ENCODE peak calls at places on chromosome 5, in nine cellular contexts. A is T-helper 9 cell; S is activated CD8-positive, alpha-beta memory T cell treated with anti-CD3 and anti-CD28 coated beads, Interleukin-2, amount 10 ng/mL, durations not matched to agents 7 days and 5 days; X is GM20000; L is activated effector memory CD4-positive, alpha-beta T cell treated with Interleukin-2 at 50 U/mL for 16 hours; B is fibroblast of lung; O is activated T-cell treated with anti-CD3 and anti-CD28 coated beads for 24 hours; E is AG09319; Q is ACHN. R is an unnamed sample.

GRCh38 chr5:34789021-34789531 is 49.9 kb upstream of the TTC23L start:
- DNase-seq in A (no peak), S (no peak), X (no peak), L (no peak), B (peak), O (no peak), E (no peak), Q (no peak), R (no peak)

GRCh38 chr5:161333194-161333880 is 213.2 kb downstream of the GABRB2 start:
- DNase-seq in A (no peak), S (no peak), X (no peak), L (no peak), B (no peak), O (no peak), E (no peak), Q (no peak), R (no peak)

GRCh38 chr5:17292434-17293015 is 75.1 kb downstream of the BASP1 start:
- DNase-seq in A (no peak), S (no peak), X (no peak), L (no peak), B (no peak), O (no peak), E (no peak), Q (no peak), R (no peak)

GRCh38 chr5:56564451-56565223 is 250.7 kb upstream of the MAP3K1 start:
- DNase-seq in A (no peak), S (no peak), X (no peak), L (no peak), B (no peak), O (no peak), E (peak), Q (no peak), R (no peak)

GRCh38 chr5:1011226-1011631 is 2.6 kb downstream of the NKD2 start:
- DNase-seq in A (peak), S (peak), X (peak), L (no peak), B (no peak), O (peak), E (no peak), Q (peak), R (no peak)

GRCh38 chr5:172284275-172284971 is 859 bp upstream of the UBTD2 start:
- DNase-seq in A (peak), S (peak), X (peak), L (no peak), B (peak), O (peak), E (no peak), Q (peak), R (no peak)

GRCh38 chr5:37889612-37890317 is 49.9 kb upstream of the GDNF start:
- DNase-seq in A (no peak), S (no peak), X (no peak), L (no peak), B (peak), O (no peak), E (peak), Q (no peak), R (no peak)

GRCh38 chr5:80055491-80056170 is 20.5 kb downstream of the THBS4 start:
- DNase-seq in A (no peak), S (no peak), X (no peak), L (no peak), B (no peak), O (no peak), E (no peak), Q (no peak), R (no peak)

GRCh38 chr5:125409101-125409495 is 662.7 kb upstream of the ZNF608 start:
- DNase-seq in A (no peak), S (no peak), X (no peak), L (no peak), B (no peak), O (no peak), E (no peak), Q (peak), R (no peak)

GRCh38 chr5:180313677-180314076 is 21.8 kb upstream of the MAPK9 start:
- DNase-seq in A (peak), S (peak), X (no peak), L (peak), B (no peak), O (peak), E (no peak), Q (no peak), R (peak)

GRCh38 chr5:127757576-127757975 is 54.4 kb downstream of the CCDC192 start:
- DNase-seq in A (no peak), S (peak), X (peak), L (no peak), B (peak), O (no peak), E (peak), Q (peak), R (no peak)

GRCh38 chr5:36740259-36740898 is 134.0 kb downstream of the SLC1A3 start:
- DNase-seq in A (no peak), S (no peak), X (no peak), L (no peak), B (peak), O (no peak), E (no peak), Q (no peak), R (no peak)

GRCh38 chr5:107925195-107925594 is 254.5 kb upstream of the EFNA5 start:
- DNase-seq in A (no peak), S (no peak), X (no peak), L (no peak), B (no peak), O (no peak), E (no peak), Q (no peak), R (no peak)

GRCh38 chr5:65742565-65743231 is 20.7 kb downstream of the NLN start:
- DNase-seq in A (no peak), S (peak), X (peak), L (no peak), B (peak), O (no peak), E (peak), Q (peak), R (no peak)

GRCh38 chr5:80825780-80826460 is 134.2 kb upstream of the RASGRF2 start:
- DNase-seq in A (no peak), S (no peak), X (no peak), L (no peak), B (no peak), O (no peak), E (no peak), Q (no peak), R (no peak)

GRCh38 chr5:27875148-27875547 is 836.8 kb upstream of the CDH9 start:
- DNase-seq in A (no peak), S (no peak), X (no peak), L (no peak), B (no peak), O (no peak), E (no peak), Q (no peak), R (no peak)

GRCh38 chr5:40736103-40736875 is 19.5 kb downstream of the TTC33 start:
- DNase-seq in A (no peak), S (no peak), X (peak), L (no peak), B (peak), O (no peak), E (peak), Q (peak), R (no peak)

GRCh38 chr5:179738725-179739124 is 6.1 kb downstream of the MAML1 start:
- DNase-seq in A (no peak), S (no peak), X (no peak), L (no peak), B (no peak), O (no peak), E (no peak), Q (no peak), R (no peak)

GRCh38 chr5:172380261-172380991 is 73.9 kb downstream of the SH3PXD2B start:
- DNase-seq in A (no peak), S (no peak), X (no peak), L (no peak), B (no peak), O (no peak), E (no peak), Q (no peak), R (no peak)

GRCh38 chr5:142735323-142736246 is 34.6 kb upstream of the ARHGAP26 start:
- DNase-seq in A (no peak), S (no peak), X (no peak), L (no peak), B (no peak), O (no peak), E (no peak), Q (no peak), R (no peak)

GRCh38 chr5:2378976-2379375 is 372.5 kb downstream of the IRX2 start:
- DNase-seq in A (no peak), S (no peak), X (no peak), L (no peak), B (no peak), O (no peak), E (no peak), Q (no peak), R (no peak)